ENCODE peak calls at places on chromosomes 1 and 21, in nine cellular contexts. Q is GM23338, V is transverse colon, X is Panc1, W is GM12892, T is upper lobe of left lung, S is HCT116, Z is prostate gland, N is GM12878. B is an unnamed sample.

GRCh38 chr1:10236405-10237156 is 26.2 kb downstream of the KIF1B start:
- DNase-seq in X (no peak), W (no peak), Q (no peak), T (no peak), S (no peak), V (no peak), Z (no peak), N (no peak), B (no peak)

GRCh38 chr1:219416598-219417238 is 196.2 kb downstream of the ZC3H11B start:
- DNase-seq in S (peak; percentile 45), T (no peak), N (peak; percentile 15), W (no peak), Z (peak; percentile 34), X (peak; percentile 53), V (peak; percentile 59), Q (peak; percentile 75), B (peak; percentile 18)

GRCh38 chr1:191498318-191498717 is 659.9 kb upstream of the RGS18 start:
- DNase-seq in Q (no peak), V (no peak), W (no peak), N (no peak), X (no peak), Z (no peak), S (no peak), T (no peak), B (no peak)

GRCh38 chr1:233440952-233441401 is 113.5 kb downstream of the MAP3K21 start:
- DNase-seq in W (no peak), N (peak; percentile 54), V (no peak), T (no peak), Q (peak; percentile 96), S (peak; percentile 71), Z (peak; percentile 11), X (peak; percentile 38), B (peak; percentile 42)

GRCh38 chr21:37712204-37712934 is 203.9 kb downstream of the KCNJ6 start:
- DNase-seq in Z (peak; percentile 47), V (peak; percentile 49), Q (peak; percentile 88), T (no peak), S (peak; percentile 53), X (peak; percentile 57), N (no peak), W (peak; percentile 34), B (no peak)

GRCh38 chr1:54982739-54983138 is 2.3 kb downstream of the TMEM61 start:
- DNase-seq in Z (no peak), W (no peak), Q (no peak), S (peak; percentile 28), X (no peak), T (no peak), N (no peak), V (no peak), B (no peak)

GRCh38 chr1:10494754-10495474 is 20.2 kb downstream of the PEX14 start:
- DNase-seq in N (peak; percentile 88), W (peak; percentile 62), Z (peak; percentile 76), X (no peak), Q (peak; percentile 85), V (peak; percentile 84), S (no peak), T (no peak), B (no peak)

GRCh38 chr1:145720878-145721671 is 1.8 kb downstream of the CD160 start:
- DNase-seq in W (peak; percentile 61), Q (peak; percentile 86), N (no peak), V (peak; percentile 71), T (peak; percentile 93), Z (peak; percentile 37), S (peak; percentile 35), X (no peak), B (no peak)

GRCh38 chr1:56551691-56552090 is 27.7 kb downstream of the PLPP3 start:
- DNase-seq in X (no peak), Q (no peak), N (no peak), Z (no peak), S (no peak), T (no peak), V (no peak), W (no peak), B (no peak)

GRCh38 chr1:32266926-32267645 is 16.0 kb downstream of the LCK start:
- DNase-seq in W (no peak), S (no peak), X (no peak), Z (no peak), V (no peak), N (no peak), T (no peak), Q (no peak), B (no peak)

GRCh38 chr1:36835017-36835695 is 199.2 kb downstream of the GRIK3 start:
- DNase-seq in W (no peak), S (no peak), T (no peak), Z (no peak), N (no peak), X (no peak), Q (no peak), V (no peak), B (no peak)

GRCh38 chr1:48207131-48207530 is 15.4 kb upstream of the SLC5A9 start:
- DNase-seq in X (no peak), T (no peak), V (no peak), Z (no peak), W (no peak), N (no peak), S (no peak), Q (no peak), B (no peak)

GRCh38 chr21:22174746-22175145 is 1176.5 kb downstream of the NCAM2 start:
- DNase-seq in X (no peak), V (no peak), W (no peak), Z (no peak), Q (no peak), T (no peak), N (no peak), S (no peak), B (no peak)

GRCh38 chr1:11795238-11795890 is 10.4 kb downstream of the MTHFR start:
- DNase-seq in T (no peak), N (no peak), V (no peak), X (no peak), W (no peak), Q (no peak), Z (no peak), S (no peak), B (no peak)

GRCh38 chr1:11796036-11796828 is 9.5 kb downstream of the MTHFR start:
- DNase-seq in S (no peak), V (no peak), W (no peak), T (no peak), Q (no peak), X (no peak), Z (no peak), N (no peak), B (no peak)

GRCh38 chr1:11799896-11800295 is 5.9 kb downstream of the MTHFR start:
- DNase-seq in Q (no peak), S (no peak), X (no peak), W (no peak), N (no peak), T (no peak), V (no peak), Z (no peak), B (no peak)

GRCh38 chr1:11799099-11799498 is 6.7 kb downstream of the MTHFR start:
- DNase-seq in Z (no peak), Q (no peak), V (no peak), N (no peak), T (no peak), X (no peak), W (no peak), S (no peak), B (no peak)

GRCh38 chr1:11797525-11798216 is 8.1 kb downstream of the MTHFR start:
- DNase-seq in N (no peak), V (no peak), X (no peak), T (no peak), Q (no peak), S (no peak), W (no peak), Z (no peak), B (no peak)
- TF ChIP-seq POLR2AphosphoS5 in N (no peak), V (no peak), X (no peak), T (no peak), Q (no peak), S (no peak), W (no peak), Z (no peak), B (no peak)

GRCh38 chr21:45461369-45461750 is 56.4 kb downstream of the COL18A1 start:
- DNase-seq in W (no peak), N (no peak), Q (no peak), Z (no peak), S (no peak), X (no peak), V (no peak), T (peak; percentile 10), B (no peak)

GRCh38 chr21:45460011-45460565 is 55.1 kb downstream of the COL18A1 start:
- DNase-seq in W (no peak), N (no peak), S (no peak), X (no peak), T (peak; percentile 64), V (no peak), Z (no peak), Q (no peak), B (no peak)

GRCh38 chr21:45463871-45464270 is 58.9 kb downstream of the COL18A1 start:
- DNase-seq in X (no peak), N (no peak), W (no peak), V (no peak), Q (no peak), T (no peak), Z (no peak), S (no peak), B (no peak)

GRCh38 chr21:45460611-45461368 is 55.8 kb downstream of the COL18A1 start:
- DNase-seq in X (no peak), W (no peak), V (no peak), S (no peak), N (no peak), Z (no peak), T (no peak), Q (no peak), B (no peak)

DNA sequence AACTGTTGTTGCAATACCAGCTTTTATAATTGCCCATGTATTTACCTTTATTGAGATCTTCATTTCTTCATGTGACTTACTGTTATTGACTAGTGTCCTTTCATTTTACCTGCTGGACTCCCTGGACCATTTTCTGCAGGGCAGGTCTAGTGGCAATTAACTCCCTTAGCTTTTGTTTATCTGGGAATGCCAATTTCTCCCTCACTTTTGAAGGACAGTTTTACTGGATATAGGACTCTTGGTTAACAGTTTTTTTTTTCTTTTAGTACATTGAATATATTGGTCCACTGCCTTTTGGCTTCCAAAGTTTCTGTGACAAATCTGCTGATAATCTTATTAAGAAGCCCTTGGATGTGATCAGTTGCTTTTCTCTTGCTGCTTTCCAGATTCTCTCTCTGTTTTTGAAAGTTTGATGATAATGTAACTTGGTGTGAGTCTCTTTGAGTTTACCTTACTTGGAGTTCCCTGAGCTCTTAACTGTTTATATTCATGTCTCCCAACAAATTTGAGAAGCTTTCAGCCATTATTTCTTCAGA is 56.9 kb downstream of the COL18A1 start:
- DNase-seq in S (no peak), X (no peak), V (no peak), Q (no peak), Z (no peak), N (no peak), T (no peak), W (no peak), B (no peak)
- TF ChIP-seq POLR2AphosphoS5 in S (no peak), X (no peak), V (no peak), Q (no peak), Z (no peak), N (no peak), T (no peak), W (no peak), B (no peak)

GRCh38 chr1:150765229-150765976 is at the start of gene CTSS:
- DNase-seq in V (no peak), S (no peak), Q (no peak), X (no peak), Z (no peak), T (no peak), N (peak; percentile 88), W (no peak), B (peak; percentile 51)
- TF ChIP-seq POLR2AphosphoS5 in V (peak; percentile 70), S (no peak), Q (no peak), X (no peak), Z (no peak), T (no peak), N (peak; percentile 89), W (peak; percentile 78), B (no peak)

GRCh38 chr1:1354271-1355247 is 3.8 kb downstream of the MXRA8 start:
- DNase-seq in V (no peak), S (no peak), Q (no peak), N (no peak), W (no peak), Z (no peak), X (no peak), T (peak; percentile 87), B (no peak)
- TF ChIP-seq POLR2AphosphoS5 in V (no peak), S (no peak), Q (no peak), N (no peak), W (no peak), Z (no peak), X (no peak), T (no peak), B (peak; percentile 31)